ENCODE peak calls at places on chromosome 1, in ten cellular contexts. B is GM12891; A is NCI-H345; T is stimulated activated CD4-positive, alpha-beta T cell treated with anti-CD3 and anti-CD28 coated beads, TNF-alpha, amount 100 ng/mL, for 24 hours; Q is brain microvascular endothelial cell; H is activated CD8-positive, alpha-beta memory T cell treated with anti-CD3 and anti-CD28 coated beads for 1 hour; L is Caki2; J is T-helper 17 cell; R is fibroblast of mammary gland; M is neural progenitor cell. S is an unnamed sample.

GRCh38 chr1:14806772-14807171 is 208.3 kb downstream of the KAZN start:
- DNase-seq in B (no peak), A (no peak), T (no peak), Q (no peak), H (no peak), L (no peak), J (no peak), R (no peak), M (no peak), S (no peak)

GRCh38 chr1:24102966-24103365 is 9.0 kb downstream of the MYOM3 start:
- DNase-seq in B (no peak), A (no peak), T (no peak), Q (no peak), H (no peak), L (peak), J (no peak), R (no peak), M (no peak), S (no peak)

GRCh38 chr1:7339953-7340352 is 431.1 kb upstream of the VAMP3 start:
- DNase-seq in B (no peak), A (peak), T (no peak), Q (no peak), H (no peak), L (no peak), J (no peak), R (peak), M (no peak), S (no peak)

GRCh38 chr1:243465081-243465480 is 209.2 kb downstream of the SDCCAG8 start:
- DNase-seq in B (no peak), A (no peak), T (no peak), Q (no peak), H (no peak), L (no peak), J (no peak), R (no peak), M (no peak), S (no peak)

GRCh38 chr1:7435276-7436055 is 335.6 kb upstream of the VAMP3 start:
- DNase-seq in B (no peak), A (no peak), T (no peak), Q (no peak), H (no peak), L (no peak), J (no peak), R (no peak), M (no peak), S (no peak)

GRCh38 chr1:233019921-233020320 is 69.5 kb downstream of the NTPCR start:
- DNase-seq in B (no peak), A (no peak), T (no peak), Q (no peak), H (no peak), L (no peak), J (no peak), R (no peak), M (no peak), S (no peak)

GRCh38 chr1:240099329-240099728 is 7.6 kb downstream of the FMN2 start:
- DNase-seq in B (no peak), A (no peak), T (no peak), Q (no peak), H (no peak), L (no peak), J (no peak), R (no peak), M (no peak), S (no peak)

GRCh38 chr1:5994713-5995621 is 2.7 kb upstream of the NPHP4 start:
- DNase-seq in B (no peak), A (no peak), T (no peak), Q (no peak), H (peak), L (no peak), J (peak), R (no peak), M (no peak), S (no peak)

GRCh38 chr1:165915480-165916395 is 88.3 kb downstream of the UCK2 start:
- DNase-seq in B (no peak), A (no peak), T (no peak), Q (no peak), H (no peak), L (no peak), J (no peak), R (no peak), M (no peak), S (no peak)

GRCh38 chr1:229905031-229905545 is 161.9 kb upstream of the GALNT2 start:
- DNase-seq in B (no peak), A (no peak), T (no peak), Q (no peak), H (no peak), L (no peak), J (no peak), R (no peak), M (no peak), S (no peak)

GRCh38 chr1:97907886-97908285 is 12.9 kb downstream of the DPYD start:
- DNase-seq in B (no peak), A (no peak), T (no peak), Q (no peak), H (no peak), L (no peak), J (no peak), R (peak), M (no peak), S (no peak)

GRCh38 chr1:226119169-226119568 is 56.7 kb downstream of the H3-3A start:
- DNase-seq in B (no peak), A (no peak), T (no peak), Q (no peak), H (no peak), L (no peak), J (no peak), R (no peak), M (no peak), S (no peak)

S was measured in activated B cell treated with CpG ODN at 0.5 μM for 24 hours.